ENCODE peak calls at places on chromosomes 4 and X, in ten cellular contexts. H is GM23338, O is HL-60, Z is prostate gland, W is suprapubic skin, T is HCT116, I is transverse colon, J is endothelial cell of umbilical vein, F is spleen, S is SK-N-MC. Y is an unnamed sample.

GRCh38 chr4:46844325-46844917 is 64.6 kb downstream of the COX7B2 start:
- DNase-seq in O (peak; percentile 62), T (peak; percentile 27), W (no peak), Z (peak; percentile 5), S (peak; percentile 55), F (no peak), I (peak; percentile 12), H (peak; percentile 82), J (peak; percentile 64), Y (peak; percentile 43)

GRCh38 chrX:34426334-34426733 is 230.8 kb downstream of the TMEM47 start:
- DNase-seq in T (no peak), J (no peak), W (no peak), I (no peak), F (no peak), S (no peak), H (peak; percentile 48), Z (no peak), O (no peak), Y (no peak)

GRCh38 chrX:12973561-12974216 is 1.2 kb upstream of the TMSB4X start:
- DNase-seq in O (peak; percentile 77), Z (no peak), F (peak; percentile 90), T (no peak), I (no peak), S (no peak), H (no peak), J (peak; percentile 37), W (no peak), Y (no peak)

GRCh38 chr4:53592686-53593641 is 1.7 kb upstream of the LNX1 start:
- DNase-seq in S (no peak), F (no peak), Z (peak; percentile 72), I (peak; percentile 69), J (peak; percentile 46), H (peak; percentile 93), W (peak; percentile 80), T (no peak), O (no peak), Y (no peak)

GRCh38 chr4:142128529-142128928 is 492.1 kb downstream of the IL15 start:
- DNase-seq in H (peak; percentile 7), T (no peak), S (no peak), J (peak; percentile 97), O (no peak), W (no peak), I (no peak), F (no peak), Z (no peak), Y (no peak)

GRCh38 chr4:109160494-109160893 is 142.0 kb downstream of the COL25A1 start:
- DNase-seq in Z (no peak), J (no peak), F (no peak), I (no peak), H (no peak), T (no peak), S (no peak), O (no peak), W (no peak), Y (no peak)

GRCh38 chr4:48683784-48684666 is 96.1 kb downstream of the FRYL start:
- DNase-seq in W (no peak), J (peak; percentile 31), O (no peak), I (no peak), T (no peak), S (no peak), Z (no peak), F (no peak), H (no peak), Y (no peak)

GRCh38 chr4:153222790-153223417 is 18.7 kb downstream of the TRIM2 start:
- DNase-seq in O (peak; percentile 11), Z (peak; percentile 55), T (no peak), W (peak; percentile 80), J (peak; percentile 69), F (peak; percentile 81), I (peak; percentile 62), S (no peak), H (peak; percentile 70), Y (no peak)

GRCh38 chrX:112051546-112051945 is 31.0 kb downstream of the TRPC5 start:
- DNase-seq in O (no peak), J (no peak), H (no peak), S (no peak), Z (no peak), I (no peak), F (no peak), T (no peak), W (no peak), Y (no peak)

DNA sequence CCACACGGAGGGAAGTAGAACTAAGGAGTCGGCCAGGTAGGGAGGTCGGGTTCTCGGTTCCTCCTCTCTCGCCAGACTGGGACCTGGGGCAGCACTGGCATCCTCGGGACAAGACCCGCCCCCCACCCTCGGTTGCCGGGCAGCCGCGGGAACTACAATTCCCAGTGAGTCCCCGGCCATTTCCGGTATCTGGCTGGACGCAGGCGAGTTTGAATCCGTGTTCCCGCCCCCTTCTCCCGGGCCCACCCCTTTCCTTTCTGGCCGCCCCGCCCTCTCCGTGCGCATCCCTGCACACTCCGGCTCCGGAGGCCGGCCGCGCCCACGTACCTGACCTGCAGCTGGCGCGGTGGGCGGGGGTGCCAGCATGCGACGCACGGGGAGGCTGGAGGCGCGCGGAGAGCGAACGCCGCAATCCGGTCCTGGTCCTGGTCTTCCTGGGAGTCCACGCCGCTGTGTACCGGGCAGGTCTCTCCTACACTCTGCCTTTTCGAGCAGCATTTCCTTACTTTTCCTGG is 10.2 kb upstream of the DLG3 start:
- DNase-seq in J (peak; percentile 58), S (no peak), T (peak; percentile 72), Z (peak; percentile 82), F (peak; percentile 89), H (peak; percentile 90), O (peak; percentile 46), W (peak; percentile 83), I (peak; percentile 93), Y (peak; percentile 41)
- TF ChIP-seq POLR2AphosphoS5 in J (no peak), S (no peak), T (peak; percentile 71), Z (no peak), F (peak; percentile 80), H (peak; percentile 72), O (no peak), W (no peak), I (peak; percentile 46), Y (no peak)

GRCh38 chr4:8644966-8645752 is 52.6 kb downstream of the CPZ start:
- DNase-seq in S (no peak), J (no peak), I (no peak), T (no peak), F (peak; percentile 72), W (peak; percentile 74), Z (no peak), O (no peak), H (no peak), Y (no peak)

GRCh38 chr4:8645753-8646124 is 53.2 kb downstream of the CPZ start:
- DNase-seq in O (no peak), H (no peak), F (no peak), T (no peak), S (no peak), W (peak; percentile 57), J (no peak), I (no peak), Z (no peak), Y (no peak)

GRCh38 chr4:8647094-8647570 is 54.6 kb downstream of the CPZ start:
- DNase-seq in O (no peak), I (no peak), W (peak; percentile 53), J (no peak), Z (no peak), S (no peak), F (peak; percentile 37), T (no peak), H (no peak), Y (no peak)

GRCh38 chr4:8647626-8648025 is 55.1 kb downstream of the CPZ start:
- DNase-seq in H (no peak), J (no peak), O (no peak), S (no peak), T (no peak), W (peak; percentile 58), F (peak; percentile 47), Z (no peak), I (no peak), Y (no peak)

DNA sequence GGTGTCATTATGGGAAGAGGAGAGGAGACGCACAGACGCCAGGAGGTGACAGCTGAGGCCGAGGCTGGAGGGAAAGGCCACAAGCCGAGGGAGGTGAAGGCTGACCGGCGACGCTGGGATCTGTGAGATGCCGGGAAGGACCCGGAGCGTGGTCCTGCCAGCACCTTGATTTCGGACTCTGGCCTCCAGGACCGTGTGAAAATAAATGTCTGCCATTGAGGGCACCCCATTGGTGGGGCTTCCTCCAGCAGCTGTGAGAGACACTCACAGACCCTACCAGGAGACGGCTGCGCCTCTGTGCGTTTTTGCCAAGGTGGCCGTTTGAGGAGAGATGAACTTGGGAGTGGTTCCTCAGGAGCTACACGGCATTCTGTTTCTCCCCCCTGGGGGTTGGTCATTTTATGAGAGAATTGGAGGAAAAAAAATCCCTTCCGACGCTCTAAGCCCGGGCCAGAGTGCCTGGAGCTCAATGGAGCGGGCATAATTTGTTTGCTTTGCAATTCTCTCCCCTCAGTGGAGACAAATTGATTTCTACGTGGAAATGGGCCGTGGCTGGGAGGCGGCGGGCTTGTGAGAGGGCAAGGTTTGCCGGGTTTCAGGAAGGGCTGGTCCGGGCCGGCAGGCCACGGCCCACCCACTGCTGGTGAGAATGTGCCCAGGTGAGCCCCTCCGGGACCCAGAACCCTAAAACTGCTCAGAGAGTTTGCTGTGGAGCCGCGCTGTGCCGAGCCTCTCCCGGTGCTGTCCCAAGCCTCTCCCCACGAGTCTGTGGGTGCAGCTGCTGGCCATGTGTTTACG is 53.9 kb downstream of the CPZ start:
- DNase-seq in O (no peak), Z (no peak), F (peak; percentile 59), T (no peak), S (no peak), H (no peak), W (peak; percentile 67), I (no peak), J (no peak), Y (no peak)
- H3K27ac ChIP-seq in O (no peak overlapping the region), Z (no peak overlapping the region), F (no peak overlapping the region), T (no peak overlapping the region), S (no peak overlapping the region), H (no peak overlapping the region), W (no peak overlapping the region), I (no peak overlapping the region), J (no peak overlapping the region), Y (no peak overlapping the region)

DNA sequence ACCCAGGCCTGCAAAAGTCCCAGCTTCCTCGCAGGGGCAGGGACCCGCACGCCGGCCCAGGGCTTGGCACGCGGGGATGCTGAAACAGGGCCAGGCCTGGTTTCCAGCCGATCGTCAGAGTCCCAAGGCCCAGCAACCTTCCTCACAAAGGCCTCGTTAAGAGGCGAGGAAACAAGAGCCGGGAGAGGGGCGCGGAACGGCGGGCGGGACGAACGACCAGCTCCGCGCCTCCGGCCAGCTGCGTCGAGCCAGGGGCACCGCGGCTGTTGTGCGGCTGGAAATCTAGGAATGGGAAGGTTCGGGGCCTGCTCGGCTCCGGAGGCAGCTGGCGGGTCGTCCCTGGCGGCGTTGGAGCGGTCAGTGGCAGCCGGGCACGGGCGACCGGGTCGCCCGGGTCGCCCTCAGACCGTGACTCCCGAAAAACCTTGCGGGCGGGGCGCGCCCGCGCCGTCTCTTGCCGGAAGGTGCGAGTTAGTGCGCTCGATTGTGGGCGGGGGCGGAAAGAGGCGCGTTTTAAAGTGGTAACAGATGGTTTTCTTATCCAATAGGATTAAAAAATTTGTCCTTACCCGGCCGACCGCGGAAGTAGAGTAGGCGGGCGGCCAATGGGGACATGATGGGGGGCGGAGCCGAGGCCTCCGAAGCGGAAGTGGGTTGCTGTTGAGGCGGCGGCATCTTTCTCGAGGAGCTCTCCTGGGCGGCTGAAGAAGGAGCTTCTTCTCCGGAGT is at the start of gene RNF4:
- DNase-seq in T (peak; percentile 91), O (peak; percentile 98), W (peak; percentile 99), S (peak; percentile 85), I (peak; percentile 98), F (peak; percentile 97), Z (peak; percentile 96), J (peak; percentile 97), H (peak; percentile 99), Y (peak; percentile 67)
- TF ChIP-seq POLR2AphosphoS5 in T (peak; percentile 85), O (no peak), W (no peak), S (peak; percentile 92), I (peak; percentile 89), F (peak; percentile 90), Z (peak; percentile 93), J (peak; percentile 68), H (peak; percentile 76), Y (peak; percentile 80)

GRCh38 chr4:560731-561211 is 15.3 kb downstream of the TMEM271 start:
- DNase-seq in O (no peak), T (no peak), Z (no peak), W (no peak), S (no peak), I (no peak), J (no peak), F (no peak), H (no peak), Y (no peak)
- H3K27ac ChIP-seq in O (no peak overlapping the region), T (no peak overlapping the region), Z (no peak overlapping the region), W (no peak overlapping the region), S (peak overlapping the region; percentile 86), I (no peak overlapping the region), J (no peak overlapping the region), F (no peak overlapping the region), H (no peak overlapping the region), Y (no peak overlapping the region)

Y was measured in Panc1.